ENCODE peak calls at places on chromosome 6, in ten cellular contexts. One of them, this sample, is unnamed.
A peak's percentile ranks its signal among the peaks of the same experiment; 100 is the strongest.

GRCh38 chr6:51765230-51765629 is 322.2 kb downstream of the PKHD1 start:
- DNase-seq in GM23338: no peak
- DNase-seq in psoas muscle: no peak
- DNase-seq in HepG2: no peak
- DNase-seq in uterus: no peak
- DNase-seq in endothelial cell of umbilical vein: no peak
- DNase-seq in tibial artery: no peak
- DNase-seq in SK-N-SH: no peak
- DNase-seq in heart right ventricle: no peak
- DNase-seq in body of pancreas: no peak
- DNase-seq in this sample: no peak

GRCh38 chr6:130167655-130168054 is 55.1 kb downstream of the SAMD3 start:
- DNase-seq in tibial artery: no peak
- DNase-seq in HepG2: no peak
- DNase-seq in SK-N-SH: no peak
- DNase-seq in body of pancreas: no peak
- DNase-seq in heart right ventricle: no peak
- DNase-seq in psoas muscle: no peak
- DNase-seq in GM23338: no peak
- DNase-seq in endothelial cell of umbilical vein: no peak
- DNase-seq in uterus: no peak
- DNase-seq in this sample: no peak

GRCh38 chr6:45586216-45587171 is 208.8 kb upstream of the SUPT3H start:
- DNase-seq in uterus: no peak
- DNase-seq in tibial artery: no peak
- DNase-seq in HepG2: no peak
- DNase-seq in SK-N-SH: no peak
- DNase-seq in body of pancreas: no peak
- DNase-seq in heart right ventricle: no peak
- DNase-seq in endothelial cell of umbilical vein: no peak
- DNase-seq in GM23338: no peak
- DNase-seq in psoas muscle: no peak
- DNase-seq in this sample: no peak

GRCh38 chr6:26475823-26476729 is 18.3 kb downstream of the BTN2A1 start:
- DNase-seq in body of pancreas: no peak
- DNase-seq in endothelial cell of umbilical vein: no peak
- DNase-seq in uterus: no peak
- DNase-seq in psoas muscle: no peak
- DNase-seq in tibial artery: no peak
- DNase-seq in heart right ventricle: no peak
- DNase-seq in GM23338: peak; percentile 30
- DNase-seq in SK-N-SH: no peak
- DNase-seq in HepG2: peak; percentile 31
- DNase-seq in this sample: no peak

GRCh38 chr6:104639671-104640070 is 220.0 kb downstream of the HACE1 start:
- DNase-seq in GM23338: no peak
- DNase-seq in tibial artery: no peak
- DNase-seq in body of pancreas: no peak
- DNase-seq in HepG2: no peak
- DNase-seq in uterus: no peak
- DNase-seq in SK-N-SH: no peak
- DNase-seq in psoas muscle: no peak
- DNase-seq in endothelial cell of umbilical vein: peak; percentile 26
- DNase-seq in heart right ventricle: no peak
- DNase-seq in this sample: no peak

GRCh38 chr6:139996253-139996834 is 621.9 kb upstream of the CITED2 start:
- DNase-seq in tibial artery: no peak
- DNase-seq in heart right ventricle: no peak
- DNase-seq in uterus: no peak
- DNase-seq in HepG2: peak; percentile 48
- DNase-seq in psoas muscle: no peak
- DNase-seq in GM23338: peak; percentile 62
- DNase-seq in endothelial cell of umbilical vein: no peak
- DNase-seq in SK-N-SH: no peak
- DNase-seq in body of pancreas: peak; percentile 30
- DNase-seq in this sample: no peak

GRCh38 chr6:37679539-37680476 is 17.9 kb downstream of the MDGA1 start:
- DNase-seq in uterus: no peak
- DNase-seq in SK-N-SH: no peak
- DNase-seq in tibial artery: no peak
- DNase-seq in HepG2: no peak
- DNase-seq in heart right ventricle: no peak
- DNase-seq in body of pancreas: no peak
- DNase-seq in endothelial cell of umbilical vein: no peak
- DNase-seq in psoas muscle: no peak
- DNase-seq in GM23338: no peak
- DNase-seq in this sample: no peak

GRCh38 chr6:45148711-45149341 is 179.3 kb upstream of the RUNX2 start:
- DNase-seq in HepG2: no peak
- DNase-seq in SK-N-SH: no peak
- DNase-seq in endothelial cell of umbilical vein: no peak
- DNase-seq in GM23338: no peak
- DNase-seq in uterus: no peak
- DNase-seq in tibial artery: no peak
- DNase-seq in body of pancreas: no peak
- DNase-seq in heart right ventricle: no peak
- DNase-seq in psoas muscle: no peak
- DNase-seq in this sample: no peak

GRCh38 chr6:100404051-100404450 is 60.7 kb downstream of the SIM1 start:
- DNase-seq in GM23338: no peak
- DNase-seq in HepG2: no peak
- DNase-seq in heart right ventricle: no peak
- DNase-seq in endothelial cell of umbilical vein: no peak
- DNase-seq in SK-N-SH: no peak
- DNase-seq in body of pancreas: no peak
- DNase-seq in uterus: no peak
- DNase-seq in psoas muscle: no peak
- DNase-seq in tibial artery: no peak
- DNase-seq in this sample: no peak

GRCh38 chr6:105620878-105621277 is 218.0 kb upstream of the PREP start:
- DNase-seq in GM23338: no peak
- DNase-seq in HepG2: no peak
- DNase-seq in SK-N-SH: no peak
- DNase-seq in psoas muscle: no peak
- DNase-seq in body of pancreas: no peak
- DNase-seq in endothelial cell of umbilical vein: no peak
- DNase-seq in uterus: no peak
- DNase-seq in heart right ventricle: no peak
- DNase-seq in tibial artery: no peak
- DNase-seq in this sample: no peak

GRCh38 chr6:25017932-25018581 is 82.3 kb upstream of the RIPOR2 start:
- DNase-seq in SK-N-SH: no peak
- DNase-seq in endothelial cell of umbilical vein: peak; percentile 66
- DNase-seq in HepG2: peak; percentile 8
- DNase-seq in uterus: peak; percentile 61
- DNase-seq in tibial artery: no peak
- DNase-seq in body of pancreas: peak; percentile 71
- DNase-seq in GM23338: peak; percentile 94
- DNase-seq in psoas muscle: peak; percentile 51
- DNase-seq in heart right ventricle: peak; percentile 43
- DNase-seq in this sample: peak; percentile 53

GRCh38 chr6:4957521-4958231 is 46.2 kb downstream of the RPP40 start:
- DNase-seq in body of pancreas: no peak
- DNase-seq in SK-N-SH: no peak
- DNase-seq in HepG2: peak; percentile 24
- DNase-seq in GM23338: peak; percentile 80
- DNase-seq in tibial artery: no peak
- DNase-seq in uterus: no peak
- DNase-seq in psoas muscle: no peak
- DNase-seq in heart right ventricle: no peak
- DNase-seq in endothelial cell of umbilical vein: peak; percentile 11
- DNase-seq in this sample: no peak
- TF ChIP-seq CTCF in body of pancreas: no peak
- TF ChIP-seq CTCF in SK-N-SH: no peak
- TF ChIP-seq CTCF in HepG2: peak; percentile 63
- TF ChIP-seq CTCF in GM23338: peak; percentile 68
- TF ChIP-seq CTCF in tibial artery: peak; percentile 11
- TF ChIP-seq CTCF in uterus: no peak
- TF ChIP-seq CTCF in psoas muscle: peak; percentile 24
- TF ChIP-seq CTCF in heart right ventricle: peak; percentile 25
- TF ChIP-seq CTCF in endothelial cell of umbilical vein: no peak
- TF ChIP-seq CTCF in this sample: peak; percentile 45

DNA sequence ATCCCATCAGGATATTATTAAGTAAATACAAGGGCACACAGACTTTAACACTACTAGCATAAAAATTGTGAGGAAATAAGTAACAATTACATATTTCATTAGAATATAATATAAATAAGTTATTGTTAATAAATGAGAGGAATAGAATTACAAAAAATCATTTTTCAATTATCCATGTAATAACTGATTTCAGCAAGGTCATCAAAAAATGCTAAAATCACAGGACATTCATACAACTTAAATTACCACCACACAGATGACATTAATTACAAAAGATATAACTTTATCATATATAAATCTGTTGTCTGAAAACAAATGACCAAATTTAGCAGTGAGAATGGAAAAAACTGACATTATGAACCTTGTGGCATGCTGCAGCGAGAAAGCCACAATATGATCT is 37.0 kb downstream of the STX7 start:
- DNase-seq in tibial artery: no peak
- DNase-seq in uterus: no peak
- DNase-seq in endothelial cell of umbilical vein: no peak
- DNase-seq in GM23338: no peak
- DNase-seq in psoas muscle: no peak
- DNase-seq in heart right ventricle: no peak
- DNase-seq in HepG2: no peak
- DNase-seq in body of pancreas: no peak
- DNase-seq in SK-N-SH: no peak
- DNase-seq in this sample: no peak
- H3K36me3 ChIP-seq in tibial artery: peaks cover 18% of the 10 kb centered on the region
- H3K36me3 ChIP-seq in uterus: no peaks in the 10 kb centered on the region
- H3K36me3 ChIP-seq in endothelial cell of umbilical vein: no peaks in the 10 kb centered on the region
- H3K36me3 ChIP-seq in GM23338: peaks cover 2% of the 10 kb centered on the region
- H3K36me3 ChIP-seq in psoas muscle: no peaks in the 10 kb centered on the region
- H3K36me3 ChIP-seq in heart right ventricle: no peaks in the 10 kb centered on the region
- H3K36me3 ChIP-seq in HepG2: peaks cover 12% of the 10 kb centered on the region
- H3K36me3 ChIP-seq in body of pancreas: no peaks in the 10 kb centered on the region
- H3K36me3 ChIP-seq in SK-N-SH: no peaks in the 10 kb centered on the region
- H3K36me3 ChIP-seq in this sample: peaks cover 13% of the 10 kb centered on the region

DNA sequence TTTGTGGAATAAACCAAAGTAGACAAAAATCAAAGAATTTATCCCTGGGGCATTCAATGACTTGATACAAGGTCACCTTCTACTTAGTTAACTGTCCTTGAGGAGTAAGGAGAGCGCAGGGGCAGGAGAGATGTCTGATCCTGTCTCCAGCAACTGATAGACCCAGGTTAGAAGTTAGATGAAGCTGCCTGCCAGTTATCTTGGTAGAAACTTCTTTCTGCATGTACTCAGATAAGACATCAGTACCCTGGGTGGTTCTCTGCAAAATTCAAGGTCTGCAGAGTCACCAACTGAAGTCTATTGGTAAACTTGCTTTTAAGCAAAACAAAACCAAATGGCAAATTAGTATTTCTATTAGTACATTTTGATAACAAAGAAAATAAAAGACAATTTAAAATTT is 2.7 kb downstream of the SGK1 start:
- DNase-seq in body of pancreas: no peak
- DNase-seq in heart right ventricle: no peak
- DNase-seq in tibial artery: no peak
- DNase-seq in uterus: no peak
- DNase-seq in GM23338: no peak
- DNase-seq in endothelial cell of umbilical vein: no peak
- DNase-seq in psoas muscle: no peak
- DNase-seq in SK-N-SH: no peak
- DNase-seq in HepG2: no peak
- DNase-seq in this sample: no peak
- H3K4me1 ChIP-seq in body of pancreas: peaks cover 5% of the 10 kb centered on the region
- H3K4me1 ChIP-seq in heart right ventricle: peaks cover 23% of the 10 kb centered on the region
- H3K4me1 ChIP-seq in tibial artery: no peaks in the 10 kb centered on the region
- H3K4me1 ChIP-seq in uterus: peaks cover 5% of the 10 kb centered on the region
- H3K4me1 ChIP-seq in GM23338: peaks cover 45% of the 10 kb centered on the region
- H3K4me1 ChIP-seq in endothelial cell of umbilical vein: peaks cover 6% of the 10 kb centered on the region
- H3K4me1 ChIP-seq in psoas muscle: peaks cover 11% of the 10 kb centered on the region
- H3K4me1 ChIP-seq in SK-N-SH: peaks cover 4% of the 10 kb centered on the region
- H3K4me1 ChIP-seq in HepG2: no peaks in the 10 kb centered on the region
- H3K4me1 ChIP-seq in this sample: peaks cover 21% of the 10 kb centered on the region

GRCh38 chr6:28771401-28772267 is 152.2 kb downstream of the TRIM27 start:
- DNase-seq in GM23338: peak; percentile 92
- DNase-seq in uterus: no peak
- DNase-seq in psoas muscle: no peak
- DNase-seq in endothelial cell of umbilical vein: no peak
- DNase-seq in heart right ventricle: no peak
- DNase-seq in tibial artery: no peak
- DNase-seq in HepG2: no peak
- DNase-seq in SK-N-SH: no peak
- DNase-seq in body of pancreas: no peak
- DNase-seq in this sample: no peak

GRCh38 chr6:28768187-28768913 is 155.4 kb downstream of the TRIM27 start:
- DNase-seq in endothelial cell of umbilical vein: no peak
- DNase-seq in uterus: no peak
- DNase-seq in HepG2: no peak
- DNase-seq in psoas muscle: no peak
- DNase-seq in SK-N-SH: no peak
- DNase-seq in body of pancreas: no peak
- DNase-seq in heart right ventricle: no peak
- DNase-seq in GM23338: no peak
- DNase-seq in tibial artery: no peak
- DNase-seq in this sample: no peak

GRCh38 chr6:28770732-28771131 is 153.1 kb downstream of the TRIM27 start:
- DNase-seq in tibial artery: no peak
- DNase-seq in heart right ventricle: no peak
- DNase-seq in body of pancreas: no peak
- DNase-seq in HepG2: no peak
- DNase-seq in psoas muscle: no peak
- DNase-seq in uterus: no peak
- DNase-seq in SK-N-SH: no peak
- DNase-seq in GM23338: no peak
- DNase-seq in endothelial cell of umbilical vein: no peak
- DNase-seq in this sample: no peak

GRCh38 chr6:28767691-28768090 is 156.1 kb downstream of the TRIM27 start:
- DNase-seq in HepG2: no peak
- DNase-seq in tibial artery: no peak
- DNase-seq in GM23338: no peak
- DNase-seq in psoas muscle: no peak
- DNase-seq in body of pancreas: no peak
- DNase-seq in uterus: no peak
- DNase-seq in heart right ventricle: no peak
- DNase-seq in SK-N-SH: no peak
- DNase-seq in endothelial cell of umbilical vein: no peak
- DNase-seq in this sample: no peak

DNA sequence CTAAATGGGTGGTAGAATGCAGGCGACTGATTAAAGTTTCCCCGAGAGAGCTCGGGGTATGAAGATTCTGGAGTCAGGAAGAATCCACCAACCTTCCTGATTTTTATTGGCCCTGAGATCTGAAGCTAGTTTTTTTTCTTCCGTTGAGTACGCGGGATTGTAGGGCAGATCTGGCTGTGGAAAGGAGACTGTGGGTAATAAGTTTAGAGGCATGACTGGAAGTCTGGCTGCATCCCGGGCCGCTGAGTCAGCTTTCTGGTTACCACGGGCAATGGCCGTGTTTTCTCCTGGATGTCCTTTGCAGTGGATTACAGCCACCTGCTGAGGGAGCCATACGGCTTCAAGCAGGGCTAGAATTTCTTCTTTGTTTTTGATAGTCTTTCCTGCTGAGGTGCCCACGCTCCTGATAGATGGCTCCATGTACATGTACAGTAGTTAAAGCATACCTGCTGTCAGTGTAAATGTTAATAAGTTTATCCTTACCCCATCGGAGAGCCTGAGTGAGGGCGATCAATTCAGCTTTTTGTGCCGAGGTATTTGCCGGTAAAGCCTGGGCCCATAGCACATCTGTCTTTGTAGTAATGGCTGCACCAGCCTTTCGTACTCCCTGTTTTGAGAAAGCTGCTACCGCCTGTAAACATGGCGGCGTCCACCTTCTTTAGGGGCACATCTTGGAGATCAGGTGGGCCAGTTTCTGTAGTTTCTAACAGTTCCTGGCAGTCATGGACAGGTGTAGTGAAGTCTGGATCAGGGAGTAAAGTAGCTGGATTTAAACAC is 154.0 kb downstream of the TRIM27 start:
- DNase-seq in psoas muscle: no peak
- DNase-seq in HepG2: no peak
- DNase-seq in heart right ventricle: no peak
- DNase-seq in uterus: no peak
- DNase-seq in SK-N-SH: no peak
- DNase-seq in tibial artery: no peak
- DNase-seq in GM23338: peak; percentile 61
- DNase-seq in endothelial cell of umbilical vein: no peak
- DNase-seq in body of pancreas: no peak
- DNase-seq in this sample: no peak
- TF ChIP-seq CTCF in psoas muscle: no peak
- TF ChIP-seq CTCF in HepG2: peak; percentile 53
- TF ChIP-seq CTCF in heart right ventricle: no peak
- TF ChIP-seq CTCF in uterus: no peak
- TF ChIP-seq CTCF in SK-N-SH: peak; percentile 46
- TF ChIP-seq CTCF in tibial artery: no peak
- TF ChIP-seq CTCF in GM23338: peak; percentile 30
- TF ChIP-seq CTCF in endothelial cell of umbilical vein: no peak
- TF ChIP-seq CTCF in body of pancreas: no peak
- TF ChIP-seq CTCF in this sample: no peak